ENCODE peak calls at places on chromosomes 7 and 10, in four cellular contexts. S is MM.1S, T is progenitor cell of endocrine pancreas, M is AG10803. X is an unnamed sample.

GRCh38 chr7:51658684-51659083 is 342.1 kb upstream of the COBL start:
- DNase-seq in S (no peak), T (no peak), M (no peak), X (no peak)

GRCh38 chr10:19815036-19815435 is 1.2 kb upstream of the PLXDC2 start:
- DNase-seq in S (no peak), T (no peak), M (no peak), X (no peak)

GRCh38 chr10:79049931-79050895 is 18.6 kb upstream of the ZMIZ1 start:
- DNase-seq in S (no peak), T (no peak), M (no peak), X (no peak)

GRCh38 chr7:149261321-149261828 is 621 bp upstream of the ZNF783 start:
- DNase-seq in S (peak), T (no peak), M (peak), X (no peak)

GRCh38 chr7:64035388-64035787 is 9.8 kb upstream of the ZNF727 start:
- DNase-seq in S (no peak), T (no peak), M (no peak), X (no peak)

GRCh38 chr10:127525686-127526085 is 23.4 kb upstream of the NPS start:
- DNase-seq in S (no peak), T (no peak), M (no peak), X (no peak)

GRCh38 chr7:21972397-21972784 is 26.7 kb upstream of the CDCA7L start:
- DNase-seq in S (no peak), T (no peak), M (no peak), X (no peak)

GRCh38 chr7:31926991-31927584 is 143.1 kb downstream of the PDE1C start:
- DNase-seq in S (no peak), T (no peak), M (no peak), X (no peak)

GRCh38 chr7:43318188-43318587 is 205.7 kb downstream of the HECW1 start:
- DNase-seq in S (no peak), T (no peak), M (peak), X (no peak)

GRCh38 chr10:101752241-101752640 is 23.7 kb downstream of the FGF8 start:
- DNase-seq in S (no peak), T (no peak), M (no peak), X (no peak)

GRCh38 chr10:61965694-61966284 is 64.3 kb downstream of the ARID5B start:
- DNase-seq in S (no peak), T (no peak), M (no peak), X (no peak)

GRCh38 chr7:36085096-36085495 is 68.0 kb upstream of the EEPD1 start:
- DNase-seq in S (no peak), T (no peak), M (no peak), X (no peak)

GRCh38 chr7:90312745-90313144 is 8.4 kb downstream of the FAM237B start:
- DNase-seq in S (no peak), T (no peak), M (peak), X (no peak)

GRCh38 chr7:90726623-90727022 is 130.5 kb downstream of the CDK14 start:
- DNase-seq in S (peak), T (no peak), M (peak), X (no peak)

GRCh38 chr10:22986771-22987542 is 59.1 kb downstream of the ARMC3 start:
- DNase-seq in S (peak), T (no peak), M (peak), X (no peak)
- TF ChIP-seq CTCF in S (peak), T (peak), M (peak), X (peak)

GRCh38 chr7:118232837-118233236 is 8.3 kb downstream of the ANKRD7 start:
- DNase-seq in S (no peak), T (no peak), M (peak), X (no peak)
- TF ChIP-seq CTCF in S (no peak), T (no peak), M (no peak), X (no peak)

DNA sequence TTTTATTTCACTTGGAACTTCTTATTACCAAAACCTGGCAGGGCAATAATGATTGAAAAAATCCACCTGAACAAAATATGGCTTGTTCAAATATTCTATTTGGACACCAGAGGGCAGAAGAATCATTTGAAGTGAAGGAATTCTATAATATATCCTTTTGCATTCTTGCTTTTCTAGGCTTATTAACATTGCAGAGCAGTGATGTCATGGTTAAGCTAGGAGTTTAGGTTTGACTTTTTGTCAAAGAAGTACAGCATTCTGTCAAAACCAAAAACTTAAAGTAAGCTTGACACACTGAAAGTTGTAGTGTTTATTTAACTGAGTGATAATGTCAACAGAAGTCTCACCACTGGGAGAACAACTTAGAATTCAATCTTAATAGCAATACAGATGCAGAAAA is 156.0 kb downstream of the SEMA3D start:
- DNase-seq in S (peak), T (no peak), M (peak), X (no peak)
- TF ChIP-seq CTCF in S (peak), T (peak), M (peak), X (peak)

DNA sequence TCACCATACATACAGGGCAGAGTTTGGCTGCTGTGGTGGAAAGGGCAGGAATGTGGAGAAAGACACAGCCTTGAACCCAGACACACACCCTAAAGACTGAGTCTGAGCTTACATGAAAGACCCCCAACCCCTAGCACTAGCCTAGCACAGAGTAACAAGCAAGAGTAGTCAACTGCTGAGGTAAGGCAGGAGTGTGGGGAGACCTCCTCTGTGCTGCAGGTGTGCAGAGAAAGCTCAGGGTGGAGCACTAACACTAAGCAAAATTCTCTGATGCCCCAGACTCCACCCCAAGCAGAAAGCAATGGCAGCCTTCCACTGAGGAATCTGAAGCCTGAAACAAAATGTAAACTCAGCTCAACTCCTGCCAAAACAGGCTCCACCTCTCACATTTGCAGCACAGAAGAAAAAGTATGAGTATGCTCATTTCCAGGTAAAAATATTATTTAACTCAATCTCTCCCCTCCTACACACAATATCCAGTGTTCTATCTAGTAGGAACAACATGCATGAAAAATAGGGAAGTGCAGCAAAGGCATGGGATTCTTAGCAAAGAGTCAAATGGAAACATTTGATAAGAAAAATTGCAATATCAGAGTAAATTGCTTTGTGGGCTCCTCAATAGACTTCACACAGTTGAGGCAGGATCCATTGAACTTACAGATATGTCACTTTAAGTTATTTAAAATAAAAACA is 151.1 kb downstream of the ANK3 start:
- DNase-seq in S (peak), T (no peak), M (peak), X (no peak)
- TF ChIP-seq CTCF in S (peak), T (peak), M (peak), X (no peak)

GRCh38 chr10:33487014-33487776 is 152.7 kb upstream of the NRP1 start:
- DNase-seq in S (peak), T (no peak), M (peak), X (no peak)
- TF ChIP-seq CTCF in S (no peak), T (no peak), M (peak), X (no peak)

GRCh38 chr7:153188161-153188560 is 428.6 kb downstream of the ACTR3B start:
- DNase-seq in S (no peak), T (no peak), M (no peak), X (no peak)

GRCh38 chr7:153190986-153191385 is 431.4 kb downstream of the ACTR3B start:
- DNase-seq in S (no peak), T (no peak), M (no peak), X (no peak)

GRCh38 chr7:153190452-153190851 is 430.9 kb downstream of the ACTR3B start:
- DNase-seq in S (peak), T (no peak), M (no peak), X (no peak)

GRCh38 chr7:153188630-153189029 is 429.1 kb downstream of the ACTR3B start:
- DNase-seq in S (no peak), T (no peak), M (no peak), X (no peak)

DNA sequence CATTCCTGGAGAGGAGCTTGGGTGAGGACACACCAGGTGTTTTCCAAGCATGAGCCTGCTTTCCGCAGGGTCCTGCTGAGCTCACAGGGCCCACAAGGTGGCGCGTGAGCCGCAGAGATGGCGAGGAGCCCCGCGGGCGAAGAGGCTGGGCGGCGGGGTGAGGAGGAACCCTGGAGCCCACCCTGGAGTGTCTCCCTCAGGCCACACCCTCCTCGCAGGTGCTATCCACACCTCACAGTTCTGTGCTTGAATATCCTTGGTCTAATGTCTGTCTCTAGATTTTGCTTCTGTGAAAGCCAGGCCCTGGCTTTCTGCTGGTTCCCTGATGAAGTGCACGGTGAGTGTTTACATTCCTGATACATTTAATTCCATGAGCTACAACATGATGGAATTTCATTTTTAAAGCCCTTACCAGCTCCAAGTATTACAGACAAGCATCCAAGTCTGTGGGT is 433.6 kb downstream of the ACTR3B start:
- DNase-seq in S (peak), T (peak), M (no peak), X (peak)
- TF ChIP-seq CTCF in S (peak), T (peak), M (no peak), X (peak)

GRCh38 chr10:106722524-106722923 is 442.0 kb downstream of the SORCS1 start:
- DNase-seq in S (no peak), T (no peak), M (no peak), X (no peak)
- TF ChIP-seq CTCF in S (no peak), T (peak), M (no peak), X (peak)